ENCODE peak calls at places on chromosomes 4 and X, in ten cellular contexts. B is BJ, J is RWPE1, I is tibial artery, D is heart right ventricle, Z is osteocyte, K is GM12865, E is tibial nerve, R is HFF-Myc, O is WTC11. N is an unnamed sample.
A peak's percentile ranks its signal among the peaks of the same experiment; 100 is the strongest.

GRCh38 chrX:21166302-21166982 is 207.8 kb upstream of the CNKSR2 start:
- DNase-seq in K (no peak), Z (no peak), R (no peak), O (no peak), J (no peak), I (no peak), D (no peak), E (no peak), B (no peak), N (no peak)

GRCh38 chrX:71198066-71198465 is 25.0 kb upstream of the GJB1 start:
- DNase-seq in O (no peak), K (peak; percentile 73), I (no peak), Z (no peak), B (no peak), R (no peak), D (no peak), E (no peak), J (no peak), N (peak; percentile 46)

GRCh38 chr4:3485011-3485881 is 22.1 kb downstream of the DOK7 start:
- DNase-seq in R (no peak), D (no peak), J (peak; percentile 62), B (no peak), E (no peak), Z (no peak), K (peak; percentile 32), I (no peak), O (no peak), N (peak; percentile 70)

GRCh38 chr4:82984459-82984858 is 26.2 kb downstream of the LIN54 start:
- DNase-seq in K (no peak), J (peak; percentile 46), D (no peak), B (peak; percentile 4), Z (no peak), I (no peak), O (no peak), R (peak; percentile 82), E (no peak), N (no peak)

GRCh38 chr4:143248827-143249226 is 64.1 kb downstream of the USP38 start:
- DNase-seq in E (no peak), K (no peak), Z (no peak), O (no peak), R (no peak), J (no peak), I (no peak), B (no peak), D (no peak), N (no peak)

GRCh38 chrX:11893933-11894710 is 136.1 kb downstream of the MSL3 start:
- DNase-seq in I (no peak), B (no peak), K (no peak), Z (no peak), R (no peak), D (no peak), J (no peak), E (no peak), O (no peak), N (no peak)

GRCh38 chr4:73485085-73485484 is 3.5 kb downstream of the AFM start:
- DNase-seq in Z (no peak), E (no peak), O (no peak), D (no peak), K (no peak), R (no peak), B (no peak), I (no peak), J (no peak), N (no peak)

GRCh38 chrX:40325161-40325560 is 227.4 kb upstream of the BCOR start:
- DNase-seq in Z (no peak), J (no peak), B (no peak), E (no peak), K (no peak), I (no peak), D (no peak), O (no peak), R (no peak), N (no peak)

GRCh38 chr4:26081795-26082498 is 167.9 kb downstream of the SMIM20 start:
- DNase-seq in Z (no peak), E (no peak), R (no peak), K (peak; percentile 59), D (no peak), O (no peak), I (no peak), J (peak; percentile 35), B (no peak), N (no peak)

GRCh38 chr4:59102311-59102710 is 1992.1 kb upstream of the IGFBP7 start:
- DNase-seq in R (no peak), B (no peak), K (no peak), O (no peak), Z (no peak), D (no peak), I (no peak), E (no peak), J (no peak), N (no peak)

GRCh38 chr4:6608758-6609414 is 31.6 kb upstream of the MRFAP1 start:
- DNase-seq in E (no peak), R (no peak), K (no peak), Z (no peak), D (no peak), J (no peak), I (no peak), O (peak; percentile 38), B (no peak), N (no peak)

GRCh38 chrX:87409113-87409841 is 108.3 kb upstream of the KLHL4 start:
- DNase-seq in O (no peak), E (no peak), R (no peak), B (no peak), Z (peak; percentile 90), D (peak; percentile 24), I (peak; percentile 84), J (peak; percentile 64), K (no peak), N (no peak)

GRCh38 chrX:46770817-46771163 is 11.9 kb upstream of the SLC9A7 start:
- DNase-seq in O (no peak), R (no peak), J (peak; percentile 55), I (no peak), K (no peak), B (peak; percentile 63), E (no peak), D (no peak), Z (no peak), N (no peak)

GRCh38 chr4:25313194-25313895 is 771 bp downstream of the ZCCHC4 start:
- DNase-seq in E (no peak), Z (no peak), J (peak; percentile 13), I (no peak), K (no peak), B (no peak), D (no peak), O (no peak), R (no peak), N (no peak)

GRCh38 chrX:132730266-132730665 is 228.2 kb downstream of the HS6ST2 start:
- DNase-seq in J (no peak), I (no peak), Z (peak; percentile 54), E (no peak), B (no peak), O (no peak), D (no peak), K (no peak), R (no peak), N (no peak)

GRCh38 chr4:4783847-4784246 is 75.6 kb upstream of the MSX1 start:
- DNase-seq in Z (no peak), R (no peak), J (no peak), O (no peak), E (no peak), K (no peak), D (no peak), I (no peak), B (no peak), N (no peak)

GRCh38 chrX:133586443-133586842 is 171.2 kb upstream of the GPC4 start:
- DNase-seq in K (no peak), J (no peak), D (no peak), B (no peak), O (no peak), I (no peak), Z (no peak), E (no peak), R (no peak), N (no peak)

GRCh38 chr4:150173420-150173819 is 95.2 kb downstream of the DCLK2 start:
- DNase-seq in Z (no peak), K (no peak), D (no peak), O (no peak), J (no peak), I (no peak), B (no peak), E (no peak), R (no peak), N (no peak)

GRCh38 chr4:106136777-106137331 is 179.2 kb downstream of the TBCK start:
- DNase-seq in D (no peak), I (no peak), R (no peak), O (no peak), B (no peak), E (no peak), Z (no peak), J (no peak), K (no peak), N (no peak)
- TF ChIP-seq CTCF in D (no peak), I (no peak), R (no peak), O (no peak), B (no peak), E (no peak), Z (no peak), J (no peak), K (no peak), N (no peak)

DNA sequence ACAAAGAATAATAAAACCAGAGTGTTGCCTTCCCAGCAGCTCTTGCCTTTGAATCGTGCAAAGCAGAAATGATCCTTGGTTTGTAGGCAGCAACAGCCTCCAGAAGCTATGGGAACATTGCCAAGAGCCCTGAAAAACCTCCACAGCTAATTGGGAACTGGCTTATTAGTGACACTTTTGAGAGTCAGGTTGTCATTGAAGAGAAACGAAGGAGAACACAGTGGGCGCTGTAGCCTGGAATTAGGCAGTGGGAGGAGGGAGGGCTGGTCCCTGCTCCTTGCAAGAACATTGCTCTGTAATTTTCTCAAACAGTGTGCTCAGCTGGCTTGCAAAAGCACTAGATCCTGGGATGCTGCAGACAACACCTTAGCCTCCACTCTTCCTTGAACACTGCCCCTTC is 331.5 kb upstream of the EMCN start:
- DNase-seq in E (no peak), R (no peak), K (no peak), I (no peak), D (no peak), Z (no peak), O (no peak), J (no peak), B (no peak), N (no peak)
- TF ChIP-seq CTCF in E (no peak), R (no peak), K (no peak), I (no peak), D (no peak), Z (no peak), O (no peak), J (no peak), B (no peak), N (no peak)

DNA sequence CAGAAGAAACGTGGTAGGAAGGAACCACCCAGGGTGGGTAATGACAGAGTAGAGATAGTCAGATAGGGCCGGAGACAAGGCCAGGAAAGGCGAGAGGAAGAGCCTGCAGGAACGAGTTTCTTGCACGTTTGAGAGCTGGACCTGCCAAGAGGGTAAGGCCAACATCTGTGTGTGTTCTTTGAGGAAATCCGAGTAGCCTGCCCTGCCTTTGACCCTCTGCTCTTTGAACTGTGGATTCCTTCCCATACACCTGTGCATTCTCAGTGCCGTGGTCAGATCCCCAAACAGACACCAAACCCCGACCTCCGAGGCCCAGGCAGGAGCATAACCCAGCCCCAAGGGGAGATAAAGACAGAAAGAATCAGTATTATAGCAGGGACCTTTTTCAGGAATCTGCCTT is 52.2 kb downstream of the TBL1X start:
- DNase-seq in D (no peak), E (no peak), K (no peak), I (no peak), J (no peak), Z (no peak), R (no peak), B (no peak), O (no peak), N (no peak)
- TF ChIP-seq CTCF in D (no peak), E (no peak), K (no peak), I (no peak), J (no peak), Z (no peak), R (no peak), B (no peak), O (no peak), N (no peak)

GRCh38 chr4:162535121-162535520 is 371.3 kb upstream of the FSTL5 start:
- DNase-seq in O (no peak), D (no peak), E (no peak), B (no peak), K (no peak), J (no peak), R (no peak), Z (no peak), I (no peak), N (no peak)
- TF ChIP-seq CTCF in O (no peak), D (no peak), E (no peak), B (no peak), K (no peak), J (no peak), R (no peak), Z (peak; percentile 14), I (no peak), N (no peak)